ENCODE peak calls at places on chromosomes 6 and 20, in five cellular contexts. One of them, this sample, is unnamed.

GRCh38 chr6:39189915-39190544 is 39.2 kb downstream of the KCNK5 start:
- DNase-seq in right lobe of liver: peak
- DNase-seq in upper lobe of left lung: peak
- DNase-seq in gastrocnemius medialis: peak
- DNase-seq in heart left ventricle: peak
- DNase-seq in this sample: no peak

GRCh38 chr6:37539706-37540352 is 40.1 kb upstream of the CCDC167 start:
- DNase-seq in upper lobe of left lung: no peak
- DNase-seq in gastrocnemius medialis: no peak
- DNase-seq in heart left ventricle: no peak
- DNase-seq in right lobe of liver: no peak
- DNase-seq in this sample: no peak

GRCh38 chr6:18990313-18990978 is 603.3 kb downstream of the RNF144B start:
- DNase-seq in upper lobe of left lung: peak
- DNase-seq in heart left ventricle: peak
- DNase-seq in right lobe of liver: peak
- DNase-seq in gastrocnemius medialis: peak
- DNase-seq in this sample: peak

GRCh38 chr20:4041748-4042411 is 26.5 kb upstream of the RNF24 start:
- DNase-seq in right lobe of liver: peak
- DNase-seq in heart left ventricle: no peak
- DNase-seq in upper lobe of left lung: peak
- DNase-seq in gastrocnemius medialis: peak
- DNase-seq in this sample: no peak

GRCh38 chr6:74249658-74250057 is 553.7 kb downstream of the CD109 start:
- DNase-seq in right lobe of liver: no peak
- DNase-seq in gastrocnemius medialis: no peak
- DNase-seq in upper lobe of left lung: no peak
- DNase-seq in heart left ventricle: no peak
- DNase-seq in this sample: no peak

GRCh38 chr20:23146857-23147256 is 60.7 kb upstream of the CD93 start:
- DNase-seq in heart left ventricle: no peak
- DNase-seq in gastrocnemius medialis: no peak
- DNase-seq in right lobe of liver: no peak
- DNase-seq in upper lobe of left lung: no peak
- DNase-seq in this sample: no peak

GRCh38 chr6:91633374-91634184 is 1046.7 kb upstream of the MAP3K7 start:
- DNase-seq in heart left ventricle: no peak
- DNase-seq in right lobe of liver: no peak
- DNase-seq in upper lobe of left lung: no peak
- DNase-seq in gastrocnemius medialis: no peak
- DNase-seq in this sample: no peak

GRCh38 chr6:130826442-130827246 is 562 bp upstream of the SMLR1 start:
- DNase-seq in heart left ventricle: no peak
- DNase-seq in gastrocnemius medialis: no peak
- DNase-seq in right lobe of liver: no peak
- DNase-seq in upper lobe of left lung: no peak
- DNase-seq in this sample: no peak

GRCh38 chr6:79824231-79824630 is 123.1 kb downstream of the ELOVL4 start:
- DNase-seq in right lobe of liver: no peak
- DNase-seq in gastrocnemius medialis: no peak
- DNase-seq in upper lobe of left lung: no peak
- DNase-seq in heart left ventricle: no peak
- DNase-seq in this sample: no peak

GRCh38 chr6:111925296-111925695 is 52.0 kb upstream of the FYN start:
- DNase-seq in right lobe of liver: no peak
- DNase-seq in gastrocnemius medialis: no peak
- DNase-seq in upper lobe of left lung: no peak
- DNase-seq in heart left ventricle: no peak
- DNase-seq in this sample: no peak

GRCh38 chr6:169839898-169840631 is 88.6 kb downstream of the ERMARD start:
- DNase-seq in right lobe of liver: no peak
- DNase-seq in upper lobe of left lung: no peak
- DNase-seq in gastrocnemius medialis: no peak
- DNase-seq in heart left ventricle: no peak
- DNase-seq in this sample: no peak

GRCh38 chr6:43878823-43879495 is 108.9 kb downstream of the VEGFA start:
- DNase-seq in gastrocnemius medialis: no peak
- DNase-seq in upper lobe of left lung: no peak
- DNase-seq in right lobe of liver: peak
- DNase-seq in heart left ventricle: peak
- DNase-seq in this sample: no peak

GRCh38 chr6:42200035-42200434 is 5.3 kb upstream of the GUCA1B start:
- DNase-seq in gastrocnemius medialis: no peak
- DNase-seq in upper lobe of left lung: no peak
- DNase-seq in heart left ventricle: no peak
- DNase-seq in right lobe of liver: no peak
- DNase-seq in this sample: no peak

GRCh38 chr6:108654465-108655106 is 93.9 kb downstream of the FOXO3 start:
- DNase-seq in upper lobe of left lung: no peak
- DNase-seq in heart left ventricle: no peak
- DNase-seq in right lobe of liver: no peak
- DNase-seq in gastrocnemius medialis: no peak
- DNase-seq in this sample: no peak

GRCh38 chr20:25991051-25991755 is 294.6 kb upstream of the ZNF337 start:
- DNase-seq in upper lobe of left lung: no peak
- DNase-seq in gastrocnemius medialis: no peak
- DNase-seq in heart left ventricle: no peak
- DNase-seq in right lobe of liver: no peak
- DNase-seq in this sample: no peak

GRCh38 chr6:129321303-129321702 is 388.7 kb downstream of the ARHGAP18 start:
- DNase-seq in upper lobe of left lung: no peak
- DNase-seq in heart left ventricle: no peak
- DNase-seq in right lobe of liver: no peak
- DNase-seq in gastrocnemius medialis: no peak
- DNase-seq in this sample: no peak

GRCh38 chr6:165891320-165891719 is 228.3 kb upstream of the PDE10A start:
- DNase-seq in gastrocnemius medialis: no peak
- DNase-seq in right lobe of liver: no peak
- DNase-seq in upper lobe of left lung: no peak
- DNase-seq in heart left ventricle: no peak
- DNase-seq in this sample: no peak

GRCh38 chr6:36120539-36120938 is 9.8 kb upstream of the MAPK13 start:
- DNase-seq in right lobe of liver: no peak
- DNase-seq in heart left ventricle: no peak
- DNase-seq in upper lobe of left lung: peak
- DNase-seq in gastrocnemius medialis: no peak
- DNase-seq in this sample: no peak

GRCh38 chr6:151056230-151056907 is 183.4 kb upstream of the AKAP12 start:
- DNase-seq in upper lobe of left lung: no peak
- DNase-seq in heart left ventricle: no peak
- DNase-seq in gastrocnemius medialis: no peak
- DNase-seq in right lobe of liver: peak
- DNase-seq in this sample: no peak

GRCh38 chr20:38387953-38388352 is 41.7 kb downstream of the LBP start:
- DNase-seq in gastrocnemius medialis: no peak
- DNase-seq in heart left ventricle: no peak
- DNase-seq in right lobe of liver: no peak
- DNase-seq in upper lobe of left lung: no peak
- DNase-seq in this sample: no peak

GRCh38 chr6:40936810-40937209 is 102.2 kb downstream of the UNC5CL start:
- DNase-seq in heart left ventricle: no peak
- DNase-seq in upper lobe of left lung: no peak
- DNase-seq in right lobe of liver: no peak
- DNase-seq in gastrocnemius medialis: no peak
- DNase-seq in this sample: no peak

GRCh38 chr6:142935553-142936517 is 9.1 kb downstream of the HIVEP2 start:
- DNase-seq in heart left ventricle: no peak
- DNase-seq in upper lobe of left lung: no peak
- DNase-seq in gastrocnemius medialis: no peak
- DNase-seq in right lobe of liver: no peak
- DNase-seq in this sample: no peak

DNA sequence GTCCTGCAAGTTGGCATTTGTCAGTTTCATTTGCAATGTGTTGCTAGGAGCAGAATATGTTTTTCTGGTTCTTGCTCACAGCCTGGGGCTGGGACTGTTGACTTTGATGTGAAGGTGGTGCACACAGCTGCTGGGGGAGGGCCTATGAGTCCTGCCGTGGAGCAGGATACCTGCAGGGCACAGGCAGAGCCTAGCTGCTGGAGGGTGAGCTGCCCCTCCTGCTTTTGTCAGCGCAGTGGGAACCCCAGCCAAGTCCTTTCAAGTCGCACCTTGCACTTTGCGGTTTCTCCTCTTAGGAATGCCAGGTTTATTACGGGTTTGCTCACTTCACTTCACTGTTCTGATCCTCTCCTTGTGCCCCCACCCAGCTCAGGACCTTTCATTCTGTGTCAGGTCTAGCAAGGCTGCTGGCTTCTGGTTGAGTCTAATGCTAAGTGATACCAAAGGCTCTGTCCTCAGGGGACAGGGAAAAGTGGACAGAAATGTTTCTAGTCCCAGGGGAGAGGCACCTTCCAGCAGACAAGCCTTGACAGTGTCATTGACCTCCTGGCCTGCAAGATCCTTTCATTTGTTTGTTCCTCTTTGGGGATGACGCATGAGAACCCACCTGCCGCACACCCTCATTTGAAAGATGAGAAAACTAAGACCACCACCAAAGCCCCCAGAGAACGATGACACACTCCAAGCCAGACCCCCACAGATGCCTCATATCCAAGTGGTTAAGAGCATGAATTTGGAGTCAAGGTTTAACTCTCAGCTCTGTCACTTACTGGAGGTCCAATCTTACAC is 2.7 kb upstream of the SPO11 start:
- DNase-seq in right lobe of liver: no peak
- DNase-seq in heart left ventricle: no peak
- DNase-seq in gastrocnemius medialis: no peak
- DNase-seq in upper lobe of left lung: peak
- DNase-seq in this sample: no peak
- H3K4me3 ChIP-seq in right lobe of liver: no peak
- H3K4me3 ChIP-seq in heart left ventricle: no peak
- H3K4me3 ChIP-seq in gastrocnemius medialis: no peak
- H3K4me3 ChIP-seq in upper lobe of left lung: no peak
- H3K4me3 ChIP-seq in this sample: no peak

GRCh38 chr20:58668901-58669286 is 17.8 kb downstream of the STX16 start:
- DNase-seq in gastrocnemius medialis: no peak
- DNase-seq in heart left ventricle: no peak
- DNase-seq in right lobe of liver: no peak
- DNase-seq in upper lobe of left lung: no peak
- DNase-seq in this sample: no peak

GRCh38 chr20:58669287-58670006 is 18.4 kb downstream of the STX16 start:
- DNase-seq in heart left ventricle: no peak
- DNase-seq in right lobe of liver: no peak
- DNase-seq in gastrocnemius medialis: no peak
- DNase-seq in upper lobe of left lung: peak
- DNase-seq in this sample: no peak

GRCh38 chr20:58670097-58670496 is 19.0 kb downstream of the STX16 start:
- DNase-seq in right lobe of liver: no peak
- DNase-seq in upper lobe of left lung: no peak
- DNase-seq in gastrocnemius medialis: no peak
- DNase-seq in heart left ventricle: no peak
- DNase-seq in this sample: no peak

GRCh38 chr20:58673119-58673518 is 19.5 kb upstream of the NPEPL1 start:
- DNase-seq in gastrocnemius medialis: no peak
- DNase-seq in upper lobe of left lung: no peak
- DNase-seq in right lobe of liver: no peak
- DNase-seq in heart left ventricle: no peak
- DNase-seq in this sample: no peak

GRCh38 chr20:58670659-58671058 is 19.6 kb downstream of the STX16 start:
- DNase-seq in heart left ventricle: no peak
- DNase-seq in gastrocnemius medialis: no peak
- DNase-seq in right lobe of liver: no peak
- DNase-seq in upper lobe of left lung: no peak
- DNase-seq in this sample: no peak
- H3K4me3 ChIP-seq in heart left ventricle: no peak
- H3K4me3 ChIP-seq in gastrocnemius medialis: no peak
- H3K4me3 ChIP-seq in right lobe of liver: no peak
- H3K4me3 ChIP-seq in upper lobe of left lung: no peak
- H3K4me3 ChIP-seq in this sample: no peak

GRCh38 chr20:9506337-9506821 is 8.0 kb upstream of the LAMP5 start:
- DNase-seq in gastrocnemius medialis: no peak
- DNase-seq in heart left ventricle: no peak
- DNase-seq in upper lobe of left lung: no peak
- DNase-seq in right lobe of liver: no peak
- DNase-seq in this sample: no peak
- H3K4me3 ChIP-seq in gastrocnemius medialis: no peak
- H3K4me3 ChIP-seq in heart left ventricle: peak
- H3K4me3 ChIP-seq in upper lobe of left lung: no peak
- H3K4me3 ChIP-seq in right lobe of liver: no peak
- H3K4me3 ChIP-seq in this sample: peak

GRCh38 chr20:46954490-46955038 is 59.9 kb downstream of the EYA2 start:
- DNase-seq in right lobe of liver: no peak
- DNase-seq in upper lobe of left lung: no peak
- DNase-seq in heart left ventricle: no peak
- DNase-seq in gastrocnemius medialis: peak
- DNase-seq in this sample: no peak
- H3K4me3 ChIP-seq in right lobe of liver: no peak
- H3K4me3 ChIP-seq in upper lobe of left lung: no peak
- H3K4me3 ChIP-seq in heart left ventricle: no peak
- H3K4me3 ChIP-seq in gastrocnemius medialis: no peak
- H3K4me3 ChIP-seq in this sample: no peak

GRCh38 chr6:77332915-77333623 is 130.2 kb downstream of the HTR1B start:
- DNase-seq in right lobe of liver: no peak
- DNase-seq in gastrocnemius medialis: no peak
- DNase-seq in upper lobe of left lung: no peak
- DNase-seq in heart left ventricle: no peak
- DNase-seq in this sample: peak
- H3K4me3 ChIP-seq in right lobe of liver: no peak
- H3K4me3 ChIP-seq in gastrocnemius medialis: no peak
- H3K4me3 ChIP-seq in upper lobe of left lung: no peak
- H3K4me3 ChIP-seq in heart left ventricle: no peak
- H3K4me3 ChIP-seq in this sample: no peak

DNA sequence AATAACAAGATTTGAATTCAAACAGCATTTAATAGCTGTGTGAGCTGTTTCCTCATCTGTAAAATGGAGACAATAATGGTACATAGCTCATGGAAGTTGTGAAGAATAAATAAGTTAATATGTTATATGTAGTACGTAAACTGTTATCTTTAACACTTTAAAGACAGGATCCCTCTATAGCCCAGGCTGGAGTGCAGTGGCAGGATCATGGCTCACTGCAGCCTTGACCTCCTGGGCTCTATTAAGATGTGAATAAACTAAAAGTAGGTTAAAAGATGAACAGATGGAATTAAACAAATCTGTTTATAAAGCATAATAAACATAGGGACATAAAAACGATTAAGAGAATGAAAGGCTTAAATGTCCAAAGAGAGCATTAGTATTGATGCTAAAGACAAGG is 3.0 kb downstream of the AMD1 start:
- DNase-seq in right lobe of liver: no peak
- DNase-seq in gastrocnemius medialis: no peak
- DNase-seq in heart left ventricle: no peak
- DNase-seq in upper lobe of left lung: no peak
- DNase-seq in this sample: no peak
- H3K4me3 ChIP-seq in right lobe of liver: no peak
- H3K4me3 ChIP-seq in gastrocnemius medialis: no peak
- H3K4me3 ChIP-seq in heart left ventricle: peak
- H3K4me3 ChIP-seq in upper lobe of left lung: peak
- H3K4me3 ChIP-seq in this sample: peak

GRCh38 chr6:101116337-101116736 is 235.2 kb upstream of the ASCC3 start:
- DNase-seq in heart left ventricle: no peak
- DNase-seq in right lobe of liver: no peak
- DNase-seq in gastrocnemius medialis: no peak
- DNase-seq in upper lobe of left lung: no peak
- DNase-seq in this sample: no peak
- H3K4me3 ChIP-seq in heart left ventricle: no peak
- H3K4me3 ChIP-seq in right lobe of liver: no peak
- H3K4me3 ChIP-seq in gastrocnemius medialis: no peak
- H3K4me3 ChIP-seq in upper lobe of left lung: no peak
- H3K4me3 ChIP-seq in this sample: no peak

GRCh38 chr20:58238490-58238889 is 10.0 kb upstream of the ANKRD60 start:
- DNase-seq in gastrocnemius medialis: no peak
- DNase-seq in heart left ventricle: no peak
- DNase-seq in right lobe of liver: no peak
- DNase-seq in upper lobe of left lung: no peak
- DNase-seq in this sample: no peak
- H3K4me3 ChIP-seq in gastrocnemius medialis: no peak
- H3K4me3 ChIP-seq in heart left ventricle: no peak
- H3K4me3 ChIP-seq in right lobe of liver: no peak
- H3K4me3 ChIP-seq in upper lobe of left lung: no peak
- H3K4me3 ChIP-seq in this sample: no peak

GRCh38 chr6:46443623-46444022 is 47.6 kb downstream of the RCAN2 start:
- DNase-seq in gastrocnemius medialis: no peak
- DNase-seq in heart left ventricle: no peak
- DNase-seq in upper lobe of left lung: no peak
- DNase-seq in right lobe of liver: no peak
- DNase-seq in this sample: no peak
- H3K4me3 ChIP-seq in gastrocnemius medialis: no peak
- H3K4me3 ChIP-seq in heart left ventricle: no peak
- H3K4me3 ChIP-seq in upper lobe of left lung: no peak
- H3K4me3 ChIP-seq in right lobe of liver: no peak
- H3K4me3 ChIP-seq in this sample: no peak